ENCODE peak calls at places on chromosomes 7 and 10, in seven cellular contexts. X is adrenal gland, M is PC-9, T is HL-60, Z is cardiac muscle cell, K is colonic mucosa, B is foreskin fibroblast. V is an unnamed sample.

GRCh38 chr10:104274762-104275721 is 6.1 kb downstream of the GSTO2 start:
- DNase-seq in X (no peak), M (no peak), T (no peak), Z (peak; percentile 52), K (peak; percentile 65), B (peak; percentile 77), V (peak; percentile 34)

GRCh38 chr7:131027287-131027773 is 293.3 kb upstream of the KLF14 start:
- DNase-seq in X (peak; percentile 33), M (peak; percentile 43), T (peak; percentile 68), Z (no peak), K (no peak), B (peak; percentile 98), V (peak; percentile 98)

GRCh38 chr10:33521062-33521461 is 186.6 kb upstream of the NRP1 start:
- DNase-seq in X (no peak), M (no peak), T (no peak), Z (no peak), K (no peak), B (peak; percentile 46), V (no peak)

GRCh38 chr7:2863461-2864066 is 19.5 kb upstream of the GNA12 start:
- DNase-seq in X (peak; percentile 93), M (peak; percentile 96), T (peak; percentile 92), Z (no peak), K (peak; percentile 68), B (peak; percentile 97), V (peak; percentile 98)

GRCh38 chr7:92251181-92251580 is 5.4 kb downstream of the ANKIB1 start:
- DNase-seq in X (no peak), M (no peak), T (no peak), Z (no peak), K (no peak), B (no peak), V (no peak)

GRCh38 chr7:55177589-55178261 is 158.9 kb downstream of the EGFR start:
- DNase-seq in X (no peak), M (no peak), T (no peak), Z (no peak), K (no peak), B (peak; percentile 64), V (peak; percentile 47)

GRCh38 chr10:42932735-42933453 is 144.0 kb upstream of the RET start:
- DNase-seq in X (no peak), M (no peak), T (no peak), Z (peak; percentile 53), K (peak; percentile 34), B (no peak), V (no peak)

GRCh38 chr7:69717221-69717620 is 118.9 kb downstream of the AUTS2 start:
- DNase-seq in X (no peak), M (no peak), T (no peak), Z (no peak), K (no peak), B (no peak), V (no peak)

GRCh38 chr7:16926861-16927260 is 45.1 kb upstream of the AGR3 start:
- DNase-seq in X (no peak), M (peak; percentile 74), T (no peak), Z (no peak), K (no peak), B (no peak), V (no peak)

GRCh38 chr7:128029405-128029995 is 1.7 kb downstream of the LRRC4 start:
- DNase-seq in X (no peak), M (no peak), T (no peak), Z (no peak), K (no peak), B (no peak), V (no peak)
- H3K4me3 ChIP-seq in X (no peak overlapping the region), M (no peak overlapping the region), T (no peak overlapping the region), Z (no peak overlapping the region), K (no peak overlapping the region), B (no peak overlapping the region), V (no peak overlapping the region)

GRCh38 chr7:85456254-85456653 is 269.4 kb upstream of the SEMA3D start:
- DNase-seq in X (no peak), M (no peak), T (no peak), Z (no peak), K (no peak), B (no peak), V (no peak)
- TF ChIP-seq CTCF in X (no peak), M (no peak), T (no peak), Z (no peak), K (no peak), B (no peak), V (no peak)

GRCh38 chr10:3763035-3763456 is 22.0 kb downstream of the KLF6 start:
- DNase-seq in X (no peak), M (peak; percentile 95), T (no peak), Z (no peak), K (peak; percentile 46), B (peak; percentile 50), V (no peak)
- H3K4me3 ChIP-seq in X (no peak overlapping the region), M (peak overlapping the region; percentile 57), T (no peak overlapping the region), Z (no peak overlapping the region), K (no peak overlapping the region), B (no peak overlapping the region), V (no peak overlapping the region)

DNA sequence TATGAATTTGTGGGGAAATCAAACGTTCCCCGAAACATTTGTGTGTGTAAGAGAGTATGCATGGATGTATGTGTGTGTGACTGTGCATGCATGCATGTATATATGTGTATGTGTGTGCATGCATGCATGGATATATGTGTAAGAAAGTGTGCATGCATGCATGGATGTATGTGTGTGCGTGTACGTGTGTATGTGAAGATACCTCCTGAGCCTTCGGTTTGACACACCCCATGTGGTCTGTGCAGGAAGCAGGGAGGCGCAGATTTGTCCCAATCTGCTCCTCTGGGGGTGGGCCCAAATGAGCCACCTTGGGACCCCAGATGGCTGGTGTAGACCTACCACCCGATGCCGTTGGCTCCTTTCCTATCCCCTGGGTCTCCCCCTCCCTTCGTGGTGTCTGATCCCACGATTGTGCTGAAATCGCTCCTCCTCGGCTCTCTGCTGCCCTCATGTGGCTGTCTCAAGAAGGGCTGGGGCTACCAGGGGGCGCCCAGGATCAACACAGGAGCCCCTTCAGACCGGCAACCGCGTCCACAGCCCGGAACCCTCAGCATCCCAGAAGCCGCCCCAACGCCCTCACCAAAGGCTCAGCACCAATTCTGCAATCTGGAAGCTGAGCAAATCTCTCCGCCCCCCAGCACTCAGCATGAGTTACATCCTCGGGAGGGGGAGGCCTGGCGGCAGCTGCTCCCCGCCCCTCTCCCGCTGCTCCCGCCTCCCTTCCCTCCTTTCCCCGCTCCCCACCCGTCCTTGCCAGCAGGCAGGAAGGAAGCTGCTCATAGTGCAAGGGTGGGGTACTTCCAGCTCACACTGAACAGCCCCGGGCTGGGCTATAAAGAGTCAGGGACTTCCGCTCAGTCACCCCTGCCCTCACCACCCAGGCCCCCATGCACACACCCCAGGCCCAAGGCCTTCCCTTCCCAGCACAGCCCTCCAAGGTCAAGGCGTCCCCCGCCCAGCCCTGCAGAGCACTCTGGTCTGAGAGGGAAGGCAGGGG is 2.3 kb upstream of the NOS3 start:
- DNase-seq in X (no peak), M (no peak), T (no peak), Z (peak; percentile 84), K (peak; percentile 73), B (peak; percentile 50), V (peak; percentile 48)
- TF ChIP-seq CTCF in X (peak; percentile 78), M (peak; percentile 58), T (peak; percentile 39), Z (peak; percentile 87), K (peak; percentile 77), B (peak; percentile 76), V (peak; percentile 89)

DNA sequence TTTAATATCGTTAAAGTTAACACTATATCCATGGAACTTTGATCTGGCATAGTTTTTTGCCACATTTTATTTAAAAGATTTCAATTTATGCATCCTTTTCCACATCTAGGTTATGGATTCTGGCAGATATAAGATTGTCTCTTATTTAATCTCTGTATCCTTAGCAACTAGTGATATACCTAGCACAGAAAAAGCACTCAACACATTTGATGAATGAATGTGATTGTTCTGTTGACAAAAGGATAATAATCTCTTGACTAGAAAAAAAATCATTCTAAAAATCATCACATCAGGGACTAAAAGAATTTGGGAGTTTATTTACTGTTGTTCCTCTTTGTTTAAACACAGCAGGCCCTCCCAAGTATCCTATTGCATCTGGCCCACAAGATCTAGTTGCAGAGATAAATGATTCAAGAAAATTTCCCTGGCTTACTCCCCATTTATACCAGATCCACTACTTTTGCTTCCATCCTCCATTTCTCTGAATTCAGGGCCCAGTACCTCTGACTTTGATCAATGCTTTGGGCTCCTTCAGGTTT is 84.0 kb upstream of the C1GALT1 start:
- DNase-seq in X (no peak), M (no peak), T (no peak), Z (no peak), K (no peak), B (no peak), V (no peak)
- H3K4me3 ChIP-seq in X (no peak overlapping the region), M (no peak overlapping the region), T (no peak overlapping the region), Z (no peak overlapping the region), K (no peak overlapping the region), B (no peak overlapping the region), V (no peak overlapping the region)

GRCh38 chr10:124259139-124259825 is 159.4 kb downstream of the OAT start:
- DNase-seq in X (no peak), M (no peak), T (peak; percentile 16), Z (no peak), K (no peak), B (peak; percentile 25), V (peak; percentile 50)
- TF ChIP-seq CTCF in X (no peak), M (peak; percentile 46), T (peak; percentile 41), Z (peak; percentile 37), K (no peak), B (peak; percentile 27), V (peak; percentile 66)

DNA sequence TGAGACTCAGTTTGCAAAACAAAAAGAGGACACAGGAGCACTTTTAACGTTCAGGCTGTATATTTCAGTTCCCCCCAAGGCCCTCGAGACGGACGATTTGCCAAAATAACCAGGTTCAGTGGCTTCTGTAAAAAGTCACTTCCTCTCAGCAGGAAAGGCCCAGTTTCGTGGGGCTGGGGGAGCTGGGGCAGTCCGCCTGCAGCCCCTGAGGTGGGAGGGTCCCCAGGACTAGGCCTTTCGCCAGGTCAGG is 28.8 kb downstream of the WDR86 start:
- DNase-seq in X (no peak), M (no peak), T (no peak), Z (no peak), K (no peak), B (no peak), V (no peak)
- H3K4me3 ChIP-seq in X (peak overlapping the region; percentile 40), M (no peak overlapping the region), T (peak overlapping the region; percentile 30), Z (no peak overlapping the region), K (peak overlapping the region; percentile 26), B (no peak overlapping the region), V (no peak overlapping the region)